ENCODE peak calls at places on chromosomes 4 and X, in ten cellular contexts. One of them, this sample, is unnamed.

GRCh38 chrX:13658602-13659001 is 5.7 kb downstream of the TCEANC start:
- DNase-seq in astrocyte: no peak
- DNase-seq in CD8-positive, alpha-beta T cell: no peak
- DNase-seq in esophagus squamous epithelium: no peak
- DNase-seq in neural progenitor cell: peak; percentile 44
- DNase-seq in dorsolateral prefrontal cortex: no peak
- DNase-seq in ascending aorta: no peak
- DNase-seq in colonic mucosa: peak; percentile 33
- DNase-seq in CD4-positive, alpha-beta memory T cell: no peak
- DNase-seq in mesenchymal stem cell: peak; percentile 56
- DNase-seq in this sample: no peak

GRCh38 chr4:123163501-123163900 is 233.1 kb upstream of the SPRY1 start:
- DNase-seq in ascending aorta: no peak
- DNase-seq in esophagus squamous epithelium: no peak
- DNase-seq in colonic mucosa: no peak
- DNase-seq in dorsolateral prefrontal cortex: no peak
- DNase-seq in neural progenitor cell: no peak
- DNase-seq in mesenchymal stem cell: no peak
- DNase-seq in astrocyte: no peak
- DNase-seq in CD4-positive, alpha-beta memory T cell: no peak
- DNase-seq in CD8-positive, alpha-beta T cell: no peak
- DNase-seq in this sample: no peak

GRCh38 chr4:115334736-115335411 is 221.5 kb upstream of the NDST4 start:
- DNase-seq in neural progenitor cell: no peak
- DNase-seq in CD4-positive, alpha-beta memory T cell: no peak
- DNase-seq in esophagus squamous epithelium: no peak
- DNase-seq in mesenchymal stem cell: no peak
- DNase-seq in dorsolateral prefrontal cortex: no peak
- DNase-seq in CD8-positive, alpha-beta T cell: no peak
- DNase-seq in astrocyte: no peak
- DNase-seq in colonic mucosa: no peak
- DNase-seq in ascending aorta: no peak
- DNase-seq in this sample: no peak

GRCh38 chr4:52204921-52205320 is 153.8 kb downstream of the SPATA18 start:
- DNase-seq in CD4-positive, alpha-beta memory T cell: no peak
- DNase-seq in CD8-positive, alpha-beta T cell: no peak
- DNase-seq in neural progenitor cell: no peak
- DNase-seq in colonic mucosa: no peak
- DNase-seq in dorsolateral prefrontal cortex: no peak
- DNase-seq in astrocyte: no peak
- DNase-seq in mesenchymal stem cell: no peak
- DNase-seq in ascending aorta: no peak
- DNase-seq in esophagus squamous epithelium: no peak
- DNase-seq in this sample: no peak

GRCh38 chr4:41454393-41454792 is 83.6 kb upstream of the LIMCH1 start:
- DNase-seq in neural progenitor cell: peak; percentile 12
- DNase-seq in CD8-positive, alpha-beta T cell: no peak
- DNase-seq in colonic mucosa: no peak
- DNase-seq in CD4-positive, alpha-beta memory T cell: no peak
- DNase-seq in esophagus squamous epithelium: no peak
- DNase-seq in mesenchymal stem cell: no peak
- DNase-seq in astrocyte: no peak
- DNase-seq in ascending aorta: no peak
- DNase-seq in dorsolateral prefrontal cortex: no peak
- DNase-seq in this sample: no peak

GRCh38 chrX:113828470-113828869 is 755.4 kb upstream of the HTR2C start:
- DNase-seq in CD4-positive, alpha-beta memory T cell: no peak
- DNase-seq in colonic mucosa: no peak
- DNase-seq in astrocyte: no peak
- DNase-seq in dorsolateral prefrontal cortex: no peak
- DNase-seq in neural progenitor cell: peak; percentile 8
- DNase-seq in ascending aorta: no peak
- DNase-seq in mesenchymal stem cell: no peak
- DNase-seq in CD8-positive, alpha-beta T cell: no peak
- DNase-seq in esophagus squamous epithelium: no peak
- DNase-seq in this sample: no peak

GRCh38 chr4:141346144-141346543 is 125.4 kb downstream of the ZNF330 start:
- DNase-seq in dorsolateral prefrontal cortex: no peak
- DNase-seq in CD8-positive, alpha-beta T cell: no peak
- DNase-seq in esophagus squamous epithelium: no peak
- DNase-seq in neural progenitor cell: peak; percentile 7
- DNase-seq in CD4-positive, alpha-beta memory T cell: no peak
- DNase-seq in astrocyte: peak; percentile 48
- DNase-seq in mesenchymal stem cell: peak; percentile 68
- DNase-seq in ascending aorta: no peak
- DNase-seq in colonic mucosa: no peak
- DNase-seq in this sample: no peak

GRCh38 chrX:84144991-84145390 is 43.0 kb downstream of the RPS6KA6 start:
- DNase-seq in CD8-positive, alpha-beta T cell: no peak
- DNase-seq in colonic mucosa: no peak
- DNase-seq in dorsolateral prefrontal cortex: no peak
- DNase-seq in ascending aorta: no peak
- DNase-seq in CD4-positive, alpha-beta memory T cell: no peak
- DNase-seq in astrocyte: no peak
- DNase-seq in mesenchymal stem cell: no peak
- DNase-seq in neural progenitor cell: no peak
- DNase-seq in esophagus squamous epithelium: no peak
- DNase-seq in this sample: no peak

GRCh38 chr4:56958111-56958517 is 19.3 kb downstream of the NOA1 start:
- DNase-seq in astrocyte: peak; percentile 96
- DNase-seq in CD8-positive, alpha-beta T cell: no peak
- DNase-seq in mesenchymal stem cell: peak; percentile 93
- DNase-seq in esophagus squamous epithelium: peak; percentile 33
- DNase-seq in neural progenitor cell: no peak
- DNase-seq in colonic mucosa: peak; percentile 69
- DNase-seq in dorsolateral prefrontal cortex: peak; percentile 70
- DNase-seq in ascending aorta: peak; percentile 97
- DNase-seq in CD4-positive, alpha-beta memory T cell: no peak
- DNase-seq in this sample: no peak

GRCh38 chrX:52422884-52423283 is 54.1 kb downstream of the XAGE2 start:
- DNase-seq in CD8-positive, alpha-beta T cell: no peak
- DNase-seq in CD4-positive, alpha-beta memory T cell: no peak
- DNase-seq in mesenchymal stem cell: no peak
- DNase-seq in ascending aorta: no peak
- DNase-seq in dorsolateral prefrontal cortex: no peak
- DNase-seq in esophagus squamous epithelium: no peak
- DNase-seq in colonic mucosa: no peak
- DNase-seq in astrocyte: peak; percentile 71
- DNase-seq in neural progenitor cell: no peak
- DNase-seq in this sample: no peak

GRCh38 chrX:54934058-54934457 is 13.4 kb downstream of the TRO start:
- DNase-seq in mesenchymal stem cell: no peak
- DNase-seq in ascending aorta: no peak
- DNase-seq in CD4-positive, alpha-beta memory T cell: no peak
- DNase-seq in CD8-positive, alpha-beta T cell: no peak
- DNase-seq in astrocyte: no peak
- DNase-seq in colonic mucosa: no peak
- DNase-seq in dorsolateral prefrontal cortex: no peak
- DNase-seq in neural progenitor cell: no peak
- DNase-seq in esophagus squamous epithelium: no peak
- DNase-seq in this sample: no peak

GRCh38 chr4:23582671-23583070 is 307.2 kb downstream of the PPARGC1A start:
- DNase-seq in esophagus squamous epithelium: no peak
- DNase-seq in CD4-positive, alpha-beta memory T cell: no peak
- DNase-seq in CD8-positive, alpha-beta T cell: no peak
- DNase-seq in ascending aorta: no peak
- DNase-seq in astrocyte: no peak
- DNase-seq in neural progenitor cell: no peak
- DNase-seq in dorsolateral prefrontal cortex: no peak
- DNase-seq in colonic mucosa: no peak
- DNase-seq in mesenchymal stem cell: no peak
- DNase-seq in this sample: no peak

GRCh38 chr4:114606240-114606639 is 7.6 kb downstream of the UGT8 start:
- DNase-seq in CD4-positive, alpha-beta memory T cell: no peak
- DNase-seq in esophagus squamous epithelium: no peak
- DNase-seq in colonic mucosa: no peak
- DNase-seq in dorsolateral prefrontal cortex: no peak
- DNase-seq in astrocyte: no peak
- DNase-seq in CD8-positive, alpha-beta T cell: no peak
- DNase-seq in mesenchymal stem cell: no peak
- DNase-seq in ascending aorta: no peak
- DNase-seq in neural progenitor cell: no peak
- DNase-seq in this sample: no peak

GRCh38 chr4:76016383-76016782 is 6.9 kb downstream of the CXCL10 start:
- DNase-seq in astrocyte: no peak
- DNase-seq in CD8-positive, alpha-beta T cell: no peak
- DNase-seq in neural progenitor cell: no peak
- DNase-seq in CD4-positive, alpha-beta memory T cell: no peak
- DNase-seq in mesenchymal stem cell: no peak
- DNase-seq in colonic mucosa: no peak
- DNase-seq in ascending aorta: no peak
- DNase-seq in dorsolateral prefrontal cortex: no peak
- DNase-seq in esophagus squamous epithelium: no peak
- DNase-seq in this sample: no peak

GRCh38 chrX:143437439-143437838 is 79.8 kb downstream of the SPANXN3 start:
- DNase-seq in CD8-positive, alpha-beta T cell: no peak
- DNase-seq in mesenchymal stem cell: peak; percentile 6
- DNase-seq in astrocyte: no peak
- DNase-seq in neural progenitor cell: peak; percentile 45
- DNase-seq in CD4-positive, alpha-beta memory T cell: no peak
- DNase-seq in colonic mucosa: no peak
- DNase-seq in dorsolateral prefrontal cortex: no peak
- DNase-seq in ascending aorta: no peak
- DNase-seq in esophagus squamous epithelium: no peak
- DNase-seq in this sample: no peak

GRCh38 chr4:8414377-8414776 is 26.1 kb downstream of the ACOX3 start:
- DNase-seq in ascending aorta: no peak
- DNase-seq in mesenchymal stem cell: no peak
- DNase-seq in colonic mucosa: no peak
- DNase-seq in CD8-positive, alpha-beta T cell: peak; percentile 27
- DNase-seq in dorsolateral prefrontal cortex: no peak
- DNase-seq in CD4-positive, alpha-beta memory T cell: peak; percentile 79
- DNase-seq in esophagus squamous epithelium: no peak
- DNase-seq in astrocyte: no peak
- DNase-seq in neural progenitor cell: no peak
- DNase-seq in this sample: no peak

GRCh38 chrX:131821945-131822622 is 201.0 kb upstream of the STK26 start:
- DNase-seq in CD4-positive, alpha-beta memory T cell: no peak
- DNase-seq in dorsolateral prefrontal cortex: peak; percentile 80
- DNase-seq in esophagus squamous epithelium: peak; percentile 8
- DNase-seq in mesenchymal stem cell: no peak
- DNase-seq in ascending aorta: peak; percentile 89
- DNase-seq in neural progenitor cell: no peak
- DNase-seq in colonic mucosa: peak; percentile 87
- DNase-seq in CD8-positive, alpha-beta T cell: no peak
- DNase-seq in astrocyte: peak; percentile 59
- DNase-seq in this sample: no peak

GRCh38 chrX:131818297-131818936 is 204.7 kb upstream of the STK26 start:
- DNase-seq in esophagus squamous epithelium: no peak
- DNase-seq in astrocyte: no peak
- DNase-seq in CD8-positive, alpha-beta T cell: no peak
- DNase-seq in neural progenitor cell: no peak
- DNase-seq in CD4-positive, alpha-beta memory T cell: no peak
- DNase-seq in colonic mucosa: no peak
- DNase-seq in mesenchymal stem cell: no peak
- DNase-seq in dorsolateral prefrontal cortex: no peak
- DNase-seq in ascending aorta: no peak
- DNase-seq in this sample: no peak

GRCh38 chrX:131812847-131813825 is 210.0 kb upstream of the STK26 start:
- DNase-seq in neural progenitor cell: no peak
- DNase-seq in CD4-positive, alpha-beta memory T cell: peak; percentile 85
- DNase-seq in dorsolateral prefrontal cortex: peak; percentile 81
- DNase-seq in mesenchymal stem cell: no peak
- DNase-seq in esophagus squamous epithelium: peak; percentile 26
- DNase-seq in ascending aorta: peak; percentile 88
- DNase-seq in astrocyte: peak; percentile 54
- DNase-seq in colonic mucosa: peak; percentile 81
- DNase-seq in CD8-positive, alpha-beta T cell: peak; percentile 67
- DNase-seq in this sample: peak; percentile 92

GRCh38 chrX:131816551-131817136 is 206.5 kb upstream of the STK26 start:
- DNase-seq in colonic mucosa: peak; percentile 93
- DNase-seq in CD4-positive, alpha-beta memory T cell: peak; percentile 89
- DNase-seq in CD8-positive, alpha-beta T cell: peak; percentile 54
- DNase-seq in dorsolateral prefrontal cortex: peak; percentile 70
- DNase-seq in esophagus squamous epithelium: peak; percentile 14
- DNase-seq in ascending aorta: peak; percentile 91
- DNase-seq in mesenchymal stem cell: no peak
- DNase-seq in astrocyte: peak; percentile 46
- DNase-seq in neural progenitor cell: no peak
- DNase-seq in this sample: peak; percentile 58
- H3K4me3 ChIP-seq in colonic mucosa: peak overlapping the region; percentile 31
- H3K4me3 ChIP-seq in CD4-positive, alpha-beta memory T cell: peak overlapping the region; percentile 51
- H3K4me3 ChIP-seq in CD8-positive, alpha-beta T cell: peak overlapping the region; percentile 35
- H3K4me3 ChIP-seq in dorsolateral prefrontal cortex: peak overlapping the region; percentile 55
- H3K4me3 ChIP-seq in esophagus squamous epithelium: no peak overlapping the region
- H3K4me3 ChIP-seq in ascending aorta: peak overlapping the region; percentile 57
- H3K4me3 ChIP-seq in mesenchymal stem cell: peak overlapping the region; percentile 75
- H3K4me3 ChIP-seq in astrocyte: no peak overlapping the region
- H3K4me3 ChIP-seq in neural progenitor cell: no peak overlapping the region
- H3K4me3 ChIP-seq in this sample: peak overlapping the region; percentile 72

DNA sequence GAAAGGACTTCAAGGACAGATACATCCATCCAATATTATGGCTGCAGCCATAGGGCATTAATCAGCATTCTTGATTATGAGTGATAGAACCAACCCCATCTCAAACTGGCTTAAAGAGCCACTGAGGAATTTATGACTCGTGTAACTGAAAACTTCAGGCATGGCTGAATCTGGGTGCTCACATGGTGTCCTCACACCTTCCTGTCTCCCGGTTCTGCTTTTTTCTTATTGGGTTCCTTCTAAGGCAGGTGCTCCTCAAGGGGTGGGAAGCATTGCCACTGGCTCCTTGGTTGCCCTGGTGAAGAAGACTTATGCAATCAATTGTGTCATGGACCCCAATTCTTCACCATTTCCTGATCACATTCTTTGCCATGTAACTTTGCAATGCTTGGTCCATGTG is 4.3 kb upstream of the ZCCHC4 start:
- DNase-seq in astrocyte: no peak
- DNase-seq in dorsolateral prefrontal cortex: no peak
- DNase-seq in CD4-positive, alpha-beta memory T cell: no peak
- DNase-seq in ascending aorta: no peak
- DNase-seq in esophagus squamous epithelium: no peak
- DNase-seq in neural progenitor cell: no peak
- DNase-seq in colonic mucosa: no peak
- DNase-seq in mesenchymal stem cell: no peak
- DNase-seq in CD8-positive, alpha-beta T cell: no peak
- DNase-seq in this sample: no peak
- H3K27ac ChIP-seq in astrocyte: no peak overlapping the region
- H3K27ac ChIP-seq in dorsolateral prefrontal cortex: no peak overlapping the region
- H3K27ac ChIP-seq in CD4-positive, alpha-beta memory T cell: no peak overlapping the region
- H3K27ac ChIP-seq in ascending aorta: no peak overlapping the region
- H3K27ac ChIP-seq in esophagus squamous epithelium: no peak overlapping the region
- H3K27ac ChIP-seq in neural progenitor cell: no peak overlapping the region
- H3K27ac ChIP-seq in colonic mucosa: no peak overlapping the region
- H3K27ac ChIP-seq in mesenchymal stem cell: no peak overlapping the region
- H3K27ac ChIP-seq in CD8-positive, alpha-beta T cell: no peak overlapping the region
- H3K27ac ChIP-seq in this sample: no peak overlapping the region

GRCh38 chrX:106718709-106719108 is 7.8 kb upstream of the RNF128 start:
- DNase-seq in astrocyte: no peak
- DNase-seq in dorsolateral prefrontal cortex: no peak
- DNase-seq in CD4-positive, alpha-beta memory T cell: no peak
- DNase-seq in ascending aorta: no peak
- DNase-seq in neural progenitor cell: no peak
- DNase-seq in colonic mucosa: no peak
- DNase-seq in mesenchymal stem cell: no peak
- DNase-seq in CD8-positive, alpha-beta T cell: no peak
- DNase-seq in esophagus squamous epithelium: no peak
- DNase-seq in this sample: no peak
- H3K27me3 ChIP-seq in astrocyte: no peaks in the 10 kb centered on the region
- H3K27me3 ChIP-seq in dorsolateral prefrontal cortex: peaks cover 81% of the 10 kb centered on the region
- H3K27me3 ChIP-seq in CD4-positive, alpha-beta memory T cell: no peaks in the 10 kb centered on the region
- H3K27me3 ChIP-seq in ascending aorta: no peaks in the 10 kb centered on the region
- H3K27me3 ChIP-seq in neural progenitor cell: peaks cover 6% of the 10 kb centered on the region
- H3K27me3 ChIP-seq in colonic mucosa: no peaks in the 10 kb centered on the region
- H3K27me3 ChIP-seq in mesenchymal stem cell: peaks cover 76% of the 10 kb centered on the region
- H3K27me3 ChIP-seq in CD8-positive, alpha-beta T cell: no peaks in the 10 kb centered on the region
- H3K27me3 ChIP-seq in esophagus squamous epithelium: no peaks in the 10 kb centered on the region
- H3K27me3 ChIP-seq in this sample: no peaks in the 10 kb centered on the region

GRCh38 chrX:14873676-14874049 is 442 bp downstream of the MOSPD2 start:
- DNase-seq in colonic mucosa: no peak
- DNase-seq in neural progenitor cell: peak; percentile 5
- DNase-seq in ascending aorta: no peak
- DNase-seq in esophagus squamous epithelium: no peak
- DNase-seq in mesenchymal stem cell: no peak
- DNase-seq in CD8-positive, alpha-beta T cell: no peak
- DNase-seq in astrocyte: no peak
- DNase-seq in dorsolateral prefrontal cortex: no peak
- DNase-seq in CD4-positive, alpha-beta memory T cell: no peak
- DNase-seq in this sample: no peak
- H3K4me3 ChIP-seq in colonic mucosa: peak overlapping the region; percentile 54
- H3K4me3 ChIP-seq in neural progenitor cell: peak overlapping the region; percentile 79
- H3K4me3 ChIP-seq in ascending aorta: peak overlapping the region; percentile 90
- H3K4me3 ChIP-seq in esophagus squamous epithelium: peak overlapping the region; percentile 52
- H3K4me3 ChIP-seq in mesenchymal stem cell: peak overlapping the region; percentile 95
- H3K4me3 ChIP-seq in CD8-positive, alpha-beta T cell: peak overlapping the region; percentile 79
- H3K4me3 ChIP-seq in astrocyte: peak overlapping the region; percentile 93
- H3K4me3 ChIP-seq in dorsolateral prefrontal cortex: peak overlapping the region; percentile 73
- H3K4me3 ChIP-seq in CD4-positive, alpha-beta memory T cell: peak overlapping the region; percentile 70
- H3K4me3 ChIP-seq in this sample: peak overlapping the region; percentile 87

This sample was measured in CD4-positive, CD25-positive, alpha-beta regulatory T cell.